ENCODE peak calls at places on chromosomes 5 and 9, in eight cellular contexts. One of them, this sample, is unnamed.

GRCh38 chr9:129768486-129768885 is 15.6 kb upstream of the PTGES start:
- DNase-seq in GM12865: no peak
- DNase-seq in neural progenitor cell: no peak
- DNase-seq in fibroblast of lung: no peak
- DNase-seq in uterus: no peak
- DNase-seq in left ventricle myocardium inferior: no peak
- DNase-seq in mammary epithelial cell: no peak
- DNase-seq in GM23338: no peak
- DNase-seq in this sample: no peak

GRCh38 chr9:110601098-110601497 is 21.6 kb upstream of the SVEP1 start:
- DNase-seq in GM12865: no peak
- DNase-seq in GM23338: peak; percentile 54
- DNase-seq in mammary epithelial cell: no peak
- DNase-seq in left ventricle myocardium inferior: no peak
- DNase-seq in fibroblast of lung: no peak
- DNase-seq in neural progenitor cell: no peak
- DNase-seq in uterus: no peak
- DNase-seq in this sample: no peak

GRCh38 chr5:176694146-176694545 is 46.9 kb downstream of the TSPAN17 start:
- DNase-seq in GM12865: no peak
- DNase-seq in mammary epithelial cell: no peak
- DNase-seq in fibroblast of lung: no peak
- DNase-seq in left ventricle myocardium inferior: no peak
- DNase-seq in GM23338: no peak
- DNase-seq in uterus: no peak
- DNase-seq in neural progenitor cell: no peak
- DNase-seq in this sample: no peak

GRCh38 chr9:37413311-37413710 is 9.2 kb upstream of the GRHPR start:
- DNase-seq in neural progenitor cell: no peak
- DNase-seq in mammary epithelial cell: peak; percentile 52
- DNase-seq in GM23338: no peak
- DNase-seq in GM12865: no peak
- DNase-seq in left ventricle myocardium inferior: no peak
- DNase-seq in fibroblast of lung: no peak
- DNase-seq in uterus: no peak
- DNase-seq in this sample: no peak

GRCh38 chr5:19577882-19578281 is 410.1 kb downstream of the CDH18 start:
- DNase-seq in left ventricle myocardium inferior: no peak
- DNase-seq in mammary epithelial cell: no peak
- DNase-seq in GM12865: no peak
- DNase-seq in neural progenitor cell: no peak
- DNase-seq in uterus: no peak
- DNase-seq in fibroblast of lung: peak; percentile 1
- DNase-seq in GM23338: no peak
- DNase-seq in this sample: no peak

GRCh38 chr5:150486402-150487198 is 21.3 kb upstream of the NDST1 start:
- DNase-seq in fibroblast of lung: peak; percentile 65
- DNase-seq in uterus: peak; percentile 59
- DNase-seq in mammary epithelial cell: peak; percentile 68
- DNase-seq in left ventricle myocardium inferior: peak; percentile 53
- DNase-seq in GM23338: peak; percentile 95
- DNase-seq in GM12865: peak; percentile 71
- DNase-seq in neural progenitor cell: peak; percentile 90
- DNase-seq in this sample: peak; percentile 35

GRCh38 chr5:146785065-146785464 is 93.5 kb downstream of the PPP2R2B start:
- DNase-seq in uterus: no peak
- DNase-seq in mammary epithelial cell: no peak
- DNase-seq in fibroblast of lung: no peak
- DNase-seq in GM12865: no peak
- DNase-seq in left ventricle myocardium inferior: no peak
- DNase-seq in neural progenitor cell: no peak
- DNase-seq in GM23338: no peak
- DNase-seq in this sample: no peak

GRCh38 chr9:36894695-36895310 is 139.3 kb downstream of the PAX5 start:
- DNase-seq in neural progenitor cell: no peak
- DNase-seq in left ventricle myocardium inferior: no peak
- DNase-seq in GM12865: no peak
- DNase-seq in uterus: no peak
- DNase-seq in mammary epithelial cell: no peak
- DNase-seq in GM23338: no peak
- DNase-seq in fibroblast of lung: no peak
- DNase-seq in this sample: no peak

GRCh38 chr5:9358961-9359686 is 186.8 kb downstream of the SEMA5A start:
- DNase-seq in fibroblast of lung: peak; percentile 94
- DNase-seq in mammary epithelial cell: peak; percentile 48
- DNase-seq in GM23338: no peak
- DNase-seq in neural progenitor cell: no peak
- DNase-seq in left ventricle myocardium inferior: no peak
- DNase-seq in uterus: no peak
- DNase-seq in GM12865: no peak
- DNase-seq in this sample: peak; percentile 43
- TF ChIP-seq CTCF in fibroblast of lung: no peak
- TF ChIP-seq CTCF in mammary epithelial cell: no peak
- TF ChIP-seq CTCF in GM23338: no peak
- TF ChIP-seq CTCF in neural progenitor cell: no peak
- TF ChIP-seq CTCF in left ventricle myocardium inferior: no peak
- TF ChIP-seq CTCF in uterus: no peak
- TF ChIP-seq CTCF in GM12865: no peak
- TF ChIP-seq CTCF in this sample: no peak

GRCh38 chr9:69758001-69758730 is 1.6 kb downstream of the PTAR1 start:
- DNase-seq in GM23338: peak; percentile 30
- DNase-seq in fibroblast of lung: peak; percentile 76
- DNase-seq in mammary epithelial cell: no peak
- DNase-seq in uterus: no peak
- DNase-seq in neural progenitor cell: no peak
- DNase-seq in left ventricle myocardium inferior: no peak
- DNase-seq in GM12865: peak; percentile 9
- DNase-seq in this sample: peak; percentile 38
- H3K4me3 ChIP-seq in GM23338: peak overlapping the region; percentile 79
- H3K4me3 ChIP-seq in fibroblast of lung: peak overlapping the region; percentile 70
- H3K4me3 ChIP-seq in mammary epithelial cell: peak overlapping the region; percentile 82
- H3K4me3 ChIP-seq in uterus: peak overlapping the region; percentile 97
- H3K4me3 ChIP-seq in neural progenitor cell: peak overlapping the region; percentile 85
- H3K4me3 ChIP-seq in left ventricle myocardium inferior: peak overlapping the region; percentile 81
- H3K4me3 ChIP-seq in GM12865: peak overlapping the region; percentile 95
- H3K4me3 ChIP-seq in this sample: peak overlapping the region; percentile 86

GRCh38 chr9:9352877-9353481 is 1259.8 kb downstream of the PTPRD start:
- DNase-seq in mammary epithelial cell: no peak
- DNase-seq in left ventricle myocardium inferior: no peak
- DNase-seq in GM23338: peak; percentile 49
- DNase-seq in fibroblast of lung: no peak
- DNase-seq in neural progenitor cell: peak; percentile 36
- DNase-seq in GM12865: peak; percentile 13
- DNase-seq in uterus: no peak
- DNase-seq in this sample: peak; percentile 6
- TF ChIP-seq CTCF in mammary epithelial cell: peak; percentile 53
- TF ChIP-seq CTCF in left ventricle myocardium inferior: peak; percentile 64
- TF ChIP-seq CTCF in GM23338: peak; percentile 56
- TF ChIP-seq CTCF in fibroblast of lung: peak; percentile 64
- TF ChIP-seq CTCF in neural progenitor cell: peak; percentile 90
- TF ChIP-seq CTCF in GM12865: peak; percentile 41
- TF ChIP-seq CTCF in uterus: peak; percentile 9
- TF ChIP-seq CTCF in this sample: peak; percentile 57

GRCh38 chr5:145752947-145753346 is 82.2 kb downstream of the PRELID2 start:
- DNase-seq in uterus: no peak
- DNase-seq in left ventricle myocardium inferior: no peak
- DNase-seq in fibroblast of lung: peak; percentile 65
- DNase-seq in GM23338: no peak
- DNase-seq in GM12865: no peak
- DNase-seq in neural progenitor cell: peak; percentile 23
- DNase-seq in mammary epithelial cell: no peak
- DNase-seq in this sample: peak; percentile 66
- H3K4me3 ChIP-seq in uterus: no peak overlapping the region
- H3K4me3 ChIP-seq in left ventricle myocardium inferior: no peak overlapping the region
- H3K4me3 ChIP-seq in fibroblast of lung: no peak overlapping the region
- H3K4me3 ChIP-seq in GM23338: no peak overlapping the region
- H3K4me3 ChIP-seq in GM12865: no peak overlapping the region
- H3K4me3 ChIP-seq in neural progenitor cell: no peak overlapping the region
- H3K4me3 ChIP-seq in mammary epithelial cell: no peak overlapping the region
- H3K4me3 ChIP-seq in this sample: no peak overlapping the region

GRCh38 chr5:31536873-31537272 is 4.8 kb downstream of the C5orf22 start:
- DNase-seq in neural progenitor cell: no peak
- DNase-seq in left ventricle myocardium inferior: no peak
- DNase-seq in fibroblast of lung: no peak
- DNase-seq in GM12865: no peak
- DNase-seq in GM23338: no peak
- DNase-seq in uterus: no peak
- DNase-seq in mammary epithelial cell: no peak
- DNase-seq in this sample: no peak

GRCh38 chr5:31534527-31535046 is 2.5 kb downstream of the C5orf22 start:
- DNase-seq in uterus: no peak
- DNase-seq in GM12865: no peak
- DNase-seq in left ventricle myocardium inferior: no peak
- DNase-seq in fibroblast of lung: no peak
- DNase-seq in neural progenitor cell: no peak
- DNase-seq in GM23338: no peak
- DNase-seq in mammary epithelial cell: no peak
- DNase-seq in this sample: no peak

GRCh38 chr5:31530541-31531265 is 1.2 kb downstream of the DROSHA start:
- DNase-seq in uterus: no peak
- DNase-seq in left ventricle myocardium inferior: no peak
- DNase-seq in neural progenitor cell: no peak
- DNase-seq in mammary epithelial cell: peak; percentile 12
- DNase-seq in fibroblast of lung: peak; percentile 25
- DNase-seq in GM23338: no peak
- DNase-seq in GM12865: no peak
- DNase-seq in this sample: no peak

GRCh38 chr5:31531543-31531887 is 378 bp downstream of the DROSHA start:
- DNase-seq in left ventricle myocardium inferior: no peak
- DNase-seq in fibroblast of lung: peak; percentile 10
- DNase-seq in GM23338: no peak
- DNase-seq in mammary epithelial cell: peak; percentile 23
- DNase-seq in neural progenitor cell: peak; percentile 39
- DNase-seq in GM12865: peak; percentile 46
- DNase-seq in uterus: no peak
- DNase-seq in this sample: peak; percentile 10

GRCh38 chr5:31531888-31532710 is at the start of the genes C5orf22 and DROSHA:
- DNase-seq in mammary epithelial cell: peak; percentile 97
- DNase-seq in GM12865: peak; percentile 96
- DNase-seq in left ventricle myocardium inferior: peak; percentile 96
- DNase-seq in GM23338: peak; percentile 99
- DNase-seq in fibroblast of lung: peak; percentile 96
- DNase-seq in neural progenitor cell: peak; percentile 98
- DNase-seq in uterus: peak; percentile 92
- DNase-seq in this sample: peak; percentile 94
- TF ChIP-seq CTCF in mammary epithelial cell: no peak
- TF ChIP-seq CTCF in GM12865: no peak
- TF ChIP-seq CTCF in left ventricle myocardium inferior: peak; percentile 21
- TF ChIP-seq CTCF in GM23338: peak; percentile 28
- TF ChIP-seq CTCF in fibroblast of lung: peak; percentile 6
- TF ChIP-seq CTCF in neural progenitor cell: no peak
- TF ChIP-seq CTCF in uterus: no peak
- TF ChIP-seq CTCF in this sample: no peak

DNA sequence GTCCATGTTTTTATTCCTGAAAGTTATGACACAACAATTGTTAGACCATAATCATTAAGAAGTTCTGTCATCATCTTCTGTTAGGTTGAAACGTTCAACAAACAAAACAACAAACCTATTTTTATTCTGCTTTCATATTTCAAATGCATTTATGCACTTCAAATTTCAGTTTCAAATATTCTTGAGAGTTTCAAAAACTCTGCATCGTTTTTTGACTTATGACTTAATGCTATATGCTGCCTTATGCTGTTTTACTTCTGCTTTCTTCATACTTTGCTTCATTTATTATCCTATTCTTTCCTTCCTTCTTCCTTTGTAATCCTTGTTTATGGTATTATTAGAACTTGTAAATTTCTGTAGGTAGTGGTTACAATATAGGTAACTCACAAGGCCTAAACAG is 95.0 kb downstream of the PCSK1 start:
- DNase-seq in left ventricle myocardium inferior: no peak
- DNase-seq in mammary epithelial cell: no peak
- DNase-seq in GM23338: no peak
- DNase-seq in fibroblast of lung: no peak
- DNase-seq in uterus: no peak
- DNase-seq in neural progenitor cell: no peak
- DNase-seq in GM12865: peak; percentile 56
- DNase-seq in this sample: no peak
- H3K4me3 ChIP-seq in left ventricle myocardium inferior: no peak overlapping the region
- H3K4me3 ChIP-seq in mammary epithelial cell: no peak overlapping the region
- H3K4me3 ChIP-seq in GM23338: no peak overlapping the region
- H3K4me3 ChIP-seq in fibroblast of lung: no peak overlapping the region
- H3K4me3 ChIP-seq in uterus: no peak overlapping the region
- H3K4me3 ChIP-seq in neural progenitor cell: no peak overlapping the region
- H3K4me3 ChIP-seq in GM12865: no peak overlapping the region
- H3K4me3 ChIP-seq in this sample: no peak overlapping the region

GRCh38 chr9:84317563-84317962 is 23.0 kb downstream of the SLC28A3 start:
- DNase-seq in mammary epithelial cell: no peak
- DNase-seq in GM12865: peak; percentile 25
- DNase-seq in fibroblast of lung: no peak
- DNase-seq in left ventricle myocardium inferior: no peak
- DNase-seq in GM23338: peak; percentile 41
- DNase-seq in neural progenitor cell: peak; percentile 33
- DNase-seq in uterus: no peak
- DNase-seq in this sample: no peak
- TF ChIP-seq CTCF in mammary epithelial cell: peak; percentile 21
- TF ChIP-seq CTCF in GM12865: peak; percentile 24
- TF ChIP-seq CTCF in fibroblast of lung: no peak
- TF ChIP-seq CTCF in left ventricle myocardium inferior: no peak
- TF ChIP-seq CTCF in GM23338: peak; percentile 60
- TF ChIP-seq CTCF in neural progenitor cell: peak; percentile 35
- TF ChIP-seq CTCF in uterus: no peak
- TF ChIP-seq CTCF in this sample: peak; percentile 15

DNA sequence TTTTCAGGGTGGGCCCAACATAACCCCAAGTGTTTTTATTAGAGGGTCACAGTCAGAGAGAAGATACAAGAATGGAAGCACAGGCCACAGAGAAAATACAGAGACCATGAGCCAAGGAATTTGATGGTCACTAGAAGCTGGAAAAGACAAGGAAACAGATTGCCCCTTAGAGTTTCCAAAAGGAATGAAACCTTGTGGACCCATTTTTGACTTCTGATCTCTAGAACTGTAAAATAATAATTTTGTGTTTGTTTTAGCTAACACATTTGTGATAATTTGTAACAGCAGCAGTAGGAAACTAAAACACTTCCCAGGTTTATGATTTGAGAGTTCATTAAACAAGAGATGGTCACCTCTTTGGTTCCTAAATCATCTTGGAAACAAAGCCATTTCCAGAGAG is 21.8 kb downstream of the CDKN2A start:
- DNase-seq in fibroblast of lung: no peak
- DNase-seq in GM12865: no peak
- DNase-seq in left ventricle myocardium inferior: no peak
- DNase-seq in mammary epithelial cell: no peak
- DNase-seq in uterus: no peak
- DNase-seq in GM23338: no peak
- DNase-seq in neural progenitor cell: no peak
- DNase-seq in this sample: no peak
- H3K4me3 ChIP-seq in fibroblast of lung: no peak overlapping the region
- H3K4me3 ChIP-seq in GM12865: no peak overlapping the region
- H3K4me3 ChIP-seq in left ventricle myocardium inferior: no peak overlapping the region
- H3K4me3 ChIP-seq in mammary epithelial cell: no peak overlapping the region
- H3K4me3 ChIP-seq in uterus: no peak overlapping the region
- H3K4me3 ChIP-seq in GM23338: no peak overlapping the region
- H3K4me3 ChIP-seq in neural progenitor cell: no peak overlapping the region
- H3K4me3 ChIP-seq in this sample: no peak overlapping the region

This sample was measured in fibroblast of mammary gland.